ENCODE peak calls at places on chromosomes 3 and 15, in six cellular contexts. P is CD4-positive, alpha-beta T cell; O is keratinocyte; X is lower lobe of right lung; H is thoracic aorta; S is lung. I is an unnamed sample.
A peak's percentile ranks its signal among the peaks of the same experiment; 100 is the strongest.

GRCh38 chr3:50807266-50807665 is 132.5 kb downstream of the DOCK3 start:
- DNase-seq in P (no peak), O (no peak), X (no peak), H (no peak), S (peak; percentile 49), I (no peak)

GRCh38 chr15:77533986-77534385 is 98.7 kb downstream of the LINGO1 start:
- DNase-seq in P (no peak), O (no peak), X (no peak), H (no peak), S (no peak), I (no peak)

GRCh38 chr3:107211608-107212007 is 165.6 kb upstream of the CCDC54 start:
- DNase-seq in P (no peak), O (no peak), X (no peak), H (no peak), S (no peak), I (no peak)

GRCh38 chr15:88650556-88650955 is 11.7 kb downstream of the ISG20 start:
- DNase-seq in P (no peak), O (no peak), X (no peak), H (no peak), S (peak; percentile 15), I (no peak)

GRCh38 chr15:28957606-28958498 is 72.1 kb downstream of the APBA2 start:
- DNase-seq in P (no peak), O (no peak), X (no peak), H (no peak), S (no peak), I (no peak)

GRCh38 chr15:84953726-84954125 is 27.9 kb upstream of the PDE8A start:
- DNase-seq in P (no peak), O (no peak), X (no peak), H (no peak), S (no peak), I (no peak)

GRCh38 chr15:85336870-85337269 is 43.5 kb upstream of the AKAP13 start:
- DNase-seq in P (no peak), O (no peak), X (no peak), H (no peak), S (no peak), I (no peak)

GRCh38 chr3:49534581-49535495 is 19.4 kb upstream of the BSN start:
- DNase-seq in P (no peak), O (no peak), X (no peak), H (no peak), S (no peak), I (no peak)

GRCh38 chr15:64681424-64682024 is 93.9 kb downstream of the RBPMS2 start:
- DNase-seq in P (no peak), O (no peak), X (no peak), H (no peak), S (peak; percentile 46), I (no peak)

GRCh38 chr3:39216176-39216790 is 23.9 kb upstream of the XIRP1 start:
- DNase-seq in P (no peak), O (no peak), X (no peak), H (no peak), S (no peak), I (no peak)

GRCh38 chr15:69648775-69649735 is 196.4 kb downstream of the RPLP1 start:
- DNase-seq in P (no peak), O (no peak), X (no peak), H (no peak), S (no peak), I (peak; percentile 10)

GRCh38 chr3:49466047-49466446 is 4.0 kb upstream of the DAG1 start:
- DNase-seq in P (no peak), O (no peak), X (no peak), H (no peak), S (no peak), I (no peak)

GRCh38 chr3:30615615-30616346 is 9.4 kb downstream of the TGFBR2 start:
- DNase-seq in P (no peak), O (no peak), X (no peak), H (no peak), S (no peak), I (no peak)

GRCh38 chr3:30614943-30615342 is 8.5 kb downstream of the TGFBR2 start:
- DNase-seq in P (no peak), O (no peak), X (no peak), H (no peak), S (no peak), I (no peak)

GRCh38 chr3:30617653-30618052 is 11.3 kb downstream of the TGFBR2 start:
- DNase-seq in P (no peak), O (no peak), X (no peak), H (no peak), S (no peak), I (no peak)

GRCh38 chr3:30617069-30617468 is 10.7 kb downstream of the TGFBR2 start:
- DNase-seq in P (no peak), O (no peak), X (no peak), H (no peak), S (no peak), I (no peak)

GRCh38 chr3:30616347-30617027 is 10.1 kb downstream of the TGFBR2 start:
- DNase-seq in P (no peak), O (no peak), X (no peak), H (no peak), S (no peak), I (no peak)
- H3K27ac ChIP-seq in P (peak overlapping the region; percentile 60), O (no peak overlapping the region), X (peak overlapping the region; percentile 25), H (no peak overlapping the region), S (peak overlapping the region; percentile 51), I (no peak overlapping the region)

GRCh38 chr3:170465935-170466334 is 47.3 kb downstream of the CLDN11 start:
- DNase-seq in P (no peak), O (no peak), X (no peak), H (no peak), S (no peak), I (no peak)

GRCh38 chr3:170469151-170470062 is 50.7 kb downstream of the CLDN11 start:
- DNase-seq in P (no peak), O (no peak), X (no peak), H (no peak), S (no peak), I (no peak)

GRCh38 chr3:170467007-170467406 is 48.3 kb downstream of the CLDN11 start:
- DNase-seq in P (no peak), O (no peak), X (no peak), H (no peak), S (no peak), I (no peak)

GRCh38 chr3:170470063-170471006 is 51.7 kb downstream of the CLDN11 start:
- DNase-seq in P (no peak), O (no peak), X (no peak), H (no peak), S (no peak), I (no peak)

DNA sequence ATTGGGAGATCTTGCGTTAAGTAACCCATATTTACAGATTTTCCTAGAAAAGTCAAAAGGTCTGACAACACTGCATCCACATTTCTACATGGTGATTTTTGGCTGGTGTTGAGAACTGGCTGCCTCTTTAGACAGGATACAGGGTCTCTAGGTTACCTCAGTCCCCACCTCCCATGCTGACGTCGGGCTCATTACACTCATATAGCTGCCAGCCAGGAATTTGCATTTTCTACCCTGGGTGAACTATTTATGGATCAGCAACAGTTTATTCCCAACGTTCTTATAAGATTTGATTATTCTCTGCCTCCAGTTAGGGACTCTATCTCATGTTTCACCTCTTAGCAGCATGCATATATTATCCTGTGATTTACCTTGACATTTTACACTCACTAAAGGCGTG is 48.9 kb downstream of the CLDN11 start:
- DNase-seq in P (no peak), O (no peak), X (no peak), H (no peak), S (no peak), I (no peak)
- H3K27ac ChIP-seq in P (no peak overlapping the region), O (no peak overlapping the region), X (no peak overlapping the region), H (no peak overlapping the region), S (no peak overlapping the region), I (no peak overlapping the region)

GRCh38 chr15:59349715-59350420 is 22.8 kb downstream of the MYO1E start:
- DNase-seq in P (no peak), O (peak; percentile 74), X (no peak), H (peak; percentile 13), S (peak; percentile 46), I (peak; percentile 94)

GRCh38 chr15:59353994-59354951 is 18.4 kb downstream of the MYO1E start:
- DNase-seq in P (no peak), O (no peak), X (no peak), H (no peak), S (no peak), I (no peak)

GRCh38 chr15:59350421-59350732 is 22.3 kb downstream of the MYO1E start:
- DNase-seq in P (no peak), O (no peak), X (no peak), H (no peak), S (no peak), I (no peak)

GRCh38 chr15:59352189-59352588 is 20.5 kb downstream of the MYO1E start:
- DNase-seq in P (no peak), O (no peak), X (no peak), H (no peak), S (no peak), I (no peak)

DNA sequence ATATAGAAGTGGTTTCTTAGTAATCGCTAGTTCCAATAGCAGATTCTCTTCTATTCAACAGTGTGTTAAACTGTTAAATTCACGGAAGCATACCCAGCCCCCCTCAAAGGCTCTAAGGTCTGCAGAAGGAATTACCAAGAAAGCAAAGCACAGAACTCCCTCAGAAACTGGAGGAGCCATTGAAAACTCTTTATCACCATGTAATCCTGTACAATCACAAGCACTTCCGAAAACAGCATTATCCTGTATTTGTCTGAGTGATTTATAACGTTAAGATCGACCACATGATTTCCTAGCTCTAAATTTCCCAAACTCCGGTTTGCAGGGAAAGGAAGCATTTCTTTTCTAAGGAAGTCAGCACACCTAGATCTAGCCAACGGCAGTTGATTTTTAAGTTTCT is 20.0 kb downstream of the MYO1E start:
- DNase-seq in P (no peak), O (no peak), X (no peak), H (no peak), S (no peak), I (no peak)
- H3K27ac ChIP-seq in P (no peak overlapping the region), O (no peak overlapping the region), X (no peak overlapping the region), H (no peak overlapping the region), S (no peak overlapping the region), I (peak overlapping the region; percentile 98)

GRCh38 chr15:90393040-90393439 is 5.0 kb downstream of the IQGAP1 start:
- DNase-seq in P (no peak), O (no peak), X (no peak), H (no peak), S (no peak), I (no peak)

GRCh38 chr15:90394074-90394473 is 6.0 kb downstream of the IQGAP1 start:
- DNase-seq in P (no peak), O (no peak), X (no peak), H (no peak), S (no peak), I (no peak)

GRCh38 chr15:90394702-90395442 is 6.8 kb downstream of the IQGAP1 start:
- DNase-seq in P (no peak), O (no peak), X (no peak), H (no peak), S (no peak), I (no peak)

GRCh38 chr15:90400005-90400758 is 12.1 kb downstream of the IQGAP1 start:
- DNase-seq in P (no peak), O (no peak), X (no peak), H (no peak), S (no peak), I (no peak)

DNA sequence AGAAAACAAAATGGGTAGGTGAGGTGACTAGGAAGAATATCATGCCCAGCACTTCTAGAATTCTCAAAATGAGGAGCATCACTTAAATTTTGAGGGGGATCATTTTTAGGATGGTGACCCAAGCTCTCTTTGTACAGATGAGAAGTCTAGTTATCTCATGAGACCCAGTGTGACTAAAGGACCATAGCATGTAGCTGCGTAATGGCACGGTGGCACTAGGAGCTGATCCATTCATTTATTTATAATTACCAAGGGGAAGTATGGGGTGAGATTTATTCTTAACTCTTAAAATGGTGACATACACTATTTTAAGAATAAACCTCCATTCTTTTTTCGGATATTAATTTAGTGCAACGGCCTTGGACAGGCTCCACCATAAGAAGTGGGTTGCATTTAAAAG is 8.3 kb downstream of the IQGAP1 start:
- DNase-seq in P (no peak), O (no peak), X (no peak), H (no peak), S (no peak), I (no peak)
- H3K27ac ChIP-seq in P (no peak overlapping the region), O (no peak overlapping the region), X (no peak overlapping the region), H (peak overlapping the region; percentile 66), S (peak overlapping the region; percentile 43), I (peak overlapping the region; percentile 11)